ENCODE peak calls at places on chromosomes 13 and 19, in seven cellular contexts. L, Q, T, E, A, B and D are unnamed samples.

GRCh38 chr13:32961724-32962123 is 54.5 kb upstream of the KL start:
- DNase-seq in B (no peak), Q (no peak), L (no peak), T (no peak), E (no peak), A (no peak), D (no peak)

GRCh38 chr19:38538793-38539528 is 78.8 kb downstream of the MAP4K1 start:
- DNase-seq in T (no peak), E (peak; percentile 15), A (no peak), Q (no peak), B (no peak), L (no peak), D (peak; percentile 9)

GRCh38 chr19:35495107-35496064 is 5.1 kb upstream of the KRTDAP start:
- DNase-seq in A (peak; percentile 69), Q (peak; percentile 57), L (peak; percentile 35), B (peak; percentile 70), T (peak; percentile 76), E (peak; percentile 46), D (peak; percentile 75)

GRCh38 chr19:35224681-35225604 is 3.6 kb downstream of the FAM187B start:
- DNase-seq in A (peak; percentile 43), L (no peak), B (no peak), E (no peak), Q (no peak), T (no peak), D (no peak)

GRCh38 chr19:28594737-28595136 is 618.2 kb downstream of the UQCRFS1 start:
- DNase-seq in L (no peak), T (no peak), E (no peak), B (no peak), A (no peak), Q (no peak), D (no peak)

GRCh38 chr13:113398963-113399754 is 35.2 kb upstream of the GRTP1 start:
- DNase-seq in T (peak; percentile 79), L (no peak), A (no peak), Q (no peak), B (no peak), E (no peak), D (no peak)

GRCh38 chr19:11832253-11832912 is 16.1 kb upstream of the ZNF439 start:
- DNase-seq in L (no peak), T (no peak), A (no peak), Q (no peak), E (no peak), B (no peak), D (no peak)

GRCh38 chr19:295687-296370 is 4.6 kb upstream of the PLPP2 start:
- DNase-seq in E (no peak), L (no peak), B (peak; percentile 51), T (no peak), A (no peak), Q (no peak), D (no peak)

GRCh38 chr19:40611096-40611495 is 9.9 kb downstream of the LTBP4 start:
- DNase-seq in A (no peak), B (peak; percentile 52), E (peak; percentile 68), Q (no peak), L (no peak), T (no peak), D (peak; percentile 82)

GRCh38 chr13:82614086-82614485 is 1268.2 kb downstream of the SLITRK1 start:
- DNase-seq in Q (no peak), L (no peak), T (no peak), B (no peak), E (peak; percentile 64), A (no peak), D (peak; percentile 55)

DNA sequence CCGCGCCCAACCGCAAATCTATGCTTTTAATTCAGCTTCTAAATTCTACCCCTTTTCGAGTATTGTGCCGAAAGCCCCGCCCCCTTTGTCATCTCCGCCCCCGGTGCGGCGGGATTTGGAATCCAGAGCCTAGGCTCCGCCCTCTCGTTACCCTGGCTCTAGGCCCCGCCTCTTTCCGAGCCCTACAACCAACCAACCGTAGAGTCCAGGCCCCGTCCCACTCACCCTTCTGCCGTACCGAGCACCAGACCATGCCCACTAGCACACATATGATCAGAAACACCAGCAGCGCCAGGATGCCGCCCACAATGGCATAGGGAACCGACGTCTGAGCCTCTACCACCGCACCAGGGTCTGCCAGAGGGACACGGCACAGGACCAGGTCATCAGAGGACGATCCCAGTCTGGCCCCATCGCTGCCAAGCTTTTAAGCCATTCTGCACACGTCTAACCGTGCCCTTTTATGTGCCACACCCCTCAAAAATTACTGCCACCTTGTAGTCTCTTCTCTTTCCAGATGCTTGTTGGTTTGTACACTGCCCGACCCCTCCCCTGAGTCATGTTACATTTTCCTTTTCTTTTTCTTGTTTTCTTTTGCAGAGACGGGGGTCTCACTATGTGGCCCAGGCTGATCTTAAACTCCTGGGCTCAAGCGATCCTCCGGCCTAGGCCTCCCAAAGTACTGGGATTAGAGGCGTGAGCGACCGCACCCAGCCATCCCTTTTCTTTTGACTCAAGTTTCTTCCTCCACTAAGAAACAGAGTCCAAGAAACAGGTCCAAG is 4.7 kb upstream of the ZNF428 start:
- DNase-seq in T (no peak), E (no peak), A (no peak), Q (no peak), L (peak; percentile 29), B (no peak), D (no peak)
- H3K4me3 ChIP-seq in T (no peak overlapping the region), E (no peak overlapping the region), A (no peak overlapping the region), Q (no peak overlapping the region), L (no peak overlapping the region), B (no peak overlapping the region), D (no peak overlapping the region)

GRCh38 chr19:21434967-21435544 is 38.1 kb downstream of the ZNF493 start:
- DNase-seq in Q (no peak), B (no peak), A (no peak), L (no peak), T (no peak), E (no peak), D (no peak)
- TF ChIP-seq CTCF in Q (no peak), B (no peak), A (no peak), L (no peak), T (no peak), E (no peak), D (no peak)

GRCh38 chr13:41008349-41008980 is 10.7 kb downstream of the ELF1 start:
- DNase-seq in T (no peak), B (no peak), E (peak; percentile 94), Q (no peak), A (no peak), L (no peak), D (peak; percentile 88)
- H3K4me3 ChIP-seq in T (no peak overlapping the region), B (no peak overlapping the region), E (peak overlapping the region; percentile 8), Q (no peak overlapping the region), A (no peak overlapping the region), L (no peak overlapping the region), D (no peak overlapping the region)

DNA sequence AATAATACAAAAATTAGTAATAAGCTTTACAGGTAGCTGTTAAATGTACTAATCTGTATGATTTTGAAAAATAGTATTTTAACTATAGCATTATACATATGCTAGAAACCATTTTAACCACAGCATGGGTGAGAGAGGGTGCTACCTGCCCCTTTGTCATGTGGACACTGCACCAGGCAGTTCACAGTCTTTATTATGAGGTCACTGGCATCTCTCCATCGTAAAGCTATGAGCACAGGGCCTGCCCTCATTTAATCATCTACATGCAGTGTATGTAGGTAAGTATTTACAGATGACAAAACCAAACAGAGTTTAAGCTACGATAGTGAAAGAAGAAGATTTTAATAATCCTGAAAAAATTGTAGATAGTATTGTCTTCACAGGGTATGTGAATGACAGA is 21.7 kb downstream of the EDNRB start:
- DNase-seq in Q (no peak), L (no peak), B (no peak), T (no peak), E (no peak), A (no peak), D (no peak)
- TF ChIP-seq CTCF in Q (no peak), L (no peak), B (no peak), T (no peak), E (no peak), A (no peak), D (no peak)

GRCh38 chr19:7718668-7719067 is 13.2 kb downstream of the CLEC4G start:
- DNase-seq in Q (no peak), L (no peak), T (no peak), A (no peak), B (no peak), E (no peak), D (no peak)
- H3K4me3 ChIP-seq in Q (no peak overlapping the region), L (no peak overlapping the region), T (no peak overlapping the region), A (no peak overlapping the region), B (no peak overlapping the region), E (no peak overlapping the region), D (no peak overlapping the region)

GRCh38 chr19:49871349-49871985 is 4.1 kb upstream of the PNKP start:
- DNase-seq in A (no peak), T (no peak), B (no peak), L (no peak), E (no peak), Q (no peak), D (no peak)

GRCh38 chr19:49869009-49869483 is 1.7 kb upstream of the PNKP start:
- DNase-seq in B (no peak), T (no peak), L (no peak), A (no peak), E (no peak), Q (no peak), D (no peak)

GRCh38 chr19:49870309-49870901 is 3.0 kb upstream of the PNKP start:
- DNase-seq in T (no peak), E (no peak), B (no peak), A (no peak), L (no peak), Q (no peak), D (no peak)

GRCh38 chr19:49866933-49867782 is at the start of gene PNKP:
- DNase-seq in A (peak; percentile 93), E (peak; percentile 83), B (peak; percentile 89), Q (peak; percentile 91), L (peak; percentile 82), T (peak; percentile 96), D (peak; percentile 91)

GRCh38 chr19:49869484-49870308 is 2.3 kb upstream of the PNKP start:
- DNase-seq in Q (peak; percentile 98), B (peak; percentile 96), A (peak; percentile 99), L (peak; percentile 100), E (peak; percentile 100), T (peak; percentile 100), D (peak; percentile 100)
- TF ChIP-seq CTCF in Q (no peak), B (no peak), A (no peak), L (no peak), E (no peak), T (no peak), D (no peak)

DNA sequence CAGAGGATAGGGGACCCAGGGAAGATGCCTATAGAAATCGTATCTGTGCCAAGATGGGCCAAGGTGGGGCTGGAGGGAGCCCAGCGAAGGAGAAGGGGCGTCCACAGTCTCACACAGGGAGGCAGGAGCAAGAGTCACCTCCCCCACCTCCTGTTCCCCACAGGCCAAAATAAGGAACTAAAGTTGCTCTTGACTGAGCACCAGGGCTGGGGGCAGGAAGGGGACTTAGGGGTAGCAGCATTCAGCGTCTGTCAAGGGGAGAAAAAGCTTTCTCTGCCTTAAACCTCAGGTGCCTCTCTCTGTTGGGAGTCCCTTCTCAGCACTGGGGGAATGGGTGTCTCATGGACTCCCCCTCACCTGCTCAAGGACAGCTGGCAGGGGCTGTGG is 404 bp downstream of the CD79A start:
- DNase-seq in Q (no peak), B (no peak), L (no peak), A (no peak), E (no peak), T (no peak), D (no peak)
- H3K4me3 ChIP-seq in Q (no peak overlapping the region), B (no peak overlapping the region), L (no peak overlapping the region), A (no peak overlapping the region), E (no peak overlapping the region), T (no peak overlapping the region), D (no peak overlapping the region)